ENCODE peak calls at places on chromosomes 11 and 22, in ten cellular contexts. P is AG04449, U is HL-60, Z is fibroblast of pulmonary artery, W is cardiac fibroblast, V is foreskin fibroblast, D is GM20000, O is stomach, T is fibroblast of mammary gland, Y is MCF 10A. X is an unnamed sample.

GRCh38 chr11:110856340-110856739 is 144.1 kb upstream of the ARHGAP20 start:
- DNase-seq in P (no peak), U (no peak), Z (no peak), W (no peak), V (no peak), D (no peak), O (no peak), T (no peak), Y (no peak), X (no peak)

GRCh38 chr22:17777005-17777716 is 2.9 kb upstream of the BID start:
- DNase-seq in P (no peak), U (peak; percentile 85), Z (no peak), W (no peak), V (no peak), D (peak; percentile 88), O (peak; percentile 55), T (no peak), Y (no peak), X (peak; percentile 95)

GRCh38 chr11:18540207-18541009 is 13.7 kb upstream of the TSG101 start:
- DNase-seq in P (no peak), U (no peak), Z (peak; percentile 41), W (peak; percentile 40), V (peak; percentile 32), D (peak; percentile 22), O (no peak), T (peak; percentile 35), Y (peak; percentile 35), X (peak; percentile 32)

GRCh38 chr11:112852141-112852853 is 108.9 kb upstream of the NCAM1 start:
- DNase-seq in P (no peak), U (no peak), Z (peak; percentile 16), W (peak; percentile 8), V (peak; percentile 66), D (no peak), O (no peak), T (peak; percentile 56), Y (peak; percentile 57), X (no peak)

GRCh38 chr11:2531987-2532703 is 87.3 kb downstream of the KCNQ1 start:
- DNase-seq in P (no peak), U (no peak), Z (no peak), W (no peak), V (no peak), D (no peak), O (no peak), T (no peak), Y (no peak), X (no peak)

GRCh38 chr22:49724030-49724892 is 103.4 kb downstream of the BRD1 start:
- DNase-seq in P (no peak), U (peak; percentile 30), Z (no peak), W (no peak), V (no peak), D (no peak), O (no peak), T (no peak), Y (no peak), X (no peak)

GRCh38 chr11:123473941-123474668 is 44.0 kb downstream of the GRAMD1B start:
- DNase-seq in P (peak; percentile 89), U (no peak), Z (peak; percentile 97), W (peak; percentile 93), V (peak; percentile 84), D (no peak), O (no peak), T (peak; percentile 97), Y (peak; percentile 78), X (no peak)

GRCh38 chr11:77065878-77066228 is 918 bp upstream of the CAPN5 start:
- DNase-seq in P (no peak), U (no peak), Z (peak; percentile 73), W (peak; percentile 78), V (peak; percentile 86), D (peak; percentile 44), O (no peak), T (peak; percentile 73), Y (no peak), X (peak; percentile 30)

GRCh38 chr11:27171391-27171790 is 130.8 kb downstream of the BBOX1 start:
- DNase-seq in P (no peak), U (no peak), Z (no peak), W (no peak), V (peak; percentile 58), D (no peak), O (no peak), T (peak; percentile 20), Y (no peak), X (no peak)

GRCh38 chr11:35418847-35419712 is at the start of gene SLC1A2:
- DNase-seq in P (no peak), U (peak; percentile 15), Z (peak; percentile 13), W (peak; percentile 31), V (peak; percentile 77), D (peak; percentile 22), O (no peak), T (peak; percentile 25), Y (no peak), X (no peak)

GRCh38 chr11:105211806-105212531 is 72.4 kb upstream of the CARD18 start:
- DNase-seq in P (peak; percentile 12), U (no peak), Z (peak; percentile 39), W (peak; percentile 21), V (peak; percentile 47), D (no peak), O (no peak), T (no peak), Y (peak; percentile 66), X (no peak)

GRCh38 chr11:8262552-8263108 is 1.0 kb downstream of the LMO1 start:
- DNase-seq in P (no peak), U (peak; percentile 28), Z (peak; percentile 38), W (peak; percentile 47), V (peak; percentile 82), D (peak; percentile 57), O (peak; percentile 43), T (peak; percentile 31), Y (peak; percentile 37), X (peak; percentile 21)

GRCh38 chr11:77068461-77069335 is 1.9 kb downstream of the CAPN5 start:
- DNase-seq in P (no peak), U (no peak), Z (no peak), W (no peak), V (no peak), D (peak; percentile 10), O (no peak), T (no peak), Y (no peak), X (no peak)

GRCh38 chr22:39946571-39947407 is 13.4 kb upstream of the TMA7B start:
- DNase-seq in P (no peak), U (no peak), Z (no peak), W (no peak), V (no peak), D (no peak), O (no peak), T (no peak), Y (no peak), X (peak; percentile 48)

GRCh38 chr11:93330446-93330984 is at the start of gene DEUP1:
- DNase-seq in P (no peak), U (no peak), Z (no peak), W (no peak), V (peak; percentile 25), D (peak; percentile 33), O (peak; percentile 43), T (no peak), Y (no peak), X (peak; percentile 4)

GRCh38 chr11:1738380-1738779 is 12.0 kb downstream of the IFITM10 start:
- DNase-seq in P (no peak), U (no peak), Z (no peak), W (no peak), V (no peak), D (no peak), O (no peak), T (no peak), Y (no peak), X (no peak)

GRCh38 chr11:32154275-32154674 is 63.4 kb downstream of the RCN1 start:
- DNase-seq in P (no peak), U (no peak), Z (peak; percentile 54), W (peak; percentile 34), V (peak; percentile 46), D (peak; percentile 28), O (no peak), T (peak; percentile 32), Y (peak; percentile 46), X (peak; percentile 70)
- TF ChIP-seq CTCF in P (no peak), U (no peak), Z (peak; percentile 34), W (no peak), V (peak; percentile 21), D (no peak), O (no peak), T (no peak), Y (peak; percentile 37), X (peak; percentile 8)

GRCh38 chr11:72968395-72968794 is 154.2 kb downstream of the ATG16L2 start:
- DNase-seq in P (no peak), U (no peak), Z (no peak), W (no peak), V (no peak), D (no peak), O (no peak), T (no peak), Y (no peak), X (no peak)
- TF ChIP-seq CTCF in P (no peak), U (no peak), Z (no peak), W (no peak), V (no peak), D (no peak), O (no peak), T (no peak), Y (no peak), X (no peak)

DNA sequence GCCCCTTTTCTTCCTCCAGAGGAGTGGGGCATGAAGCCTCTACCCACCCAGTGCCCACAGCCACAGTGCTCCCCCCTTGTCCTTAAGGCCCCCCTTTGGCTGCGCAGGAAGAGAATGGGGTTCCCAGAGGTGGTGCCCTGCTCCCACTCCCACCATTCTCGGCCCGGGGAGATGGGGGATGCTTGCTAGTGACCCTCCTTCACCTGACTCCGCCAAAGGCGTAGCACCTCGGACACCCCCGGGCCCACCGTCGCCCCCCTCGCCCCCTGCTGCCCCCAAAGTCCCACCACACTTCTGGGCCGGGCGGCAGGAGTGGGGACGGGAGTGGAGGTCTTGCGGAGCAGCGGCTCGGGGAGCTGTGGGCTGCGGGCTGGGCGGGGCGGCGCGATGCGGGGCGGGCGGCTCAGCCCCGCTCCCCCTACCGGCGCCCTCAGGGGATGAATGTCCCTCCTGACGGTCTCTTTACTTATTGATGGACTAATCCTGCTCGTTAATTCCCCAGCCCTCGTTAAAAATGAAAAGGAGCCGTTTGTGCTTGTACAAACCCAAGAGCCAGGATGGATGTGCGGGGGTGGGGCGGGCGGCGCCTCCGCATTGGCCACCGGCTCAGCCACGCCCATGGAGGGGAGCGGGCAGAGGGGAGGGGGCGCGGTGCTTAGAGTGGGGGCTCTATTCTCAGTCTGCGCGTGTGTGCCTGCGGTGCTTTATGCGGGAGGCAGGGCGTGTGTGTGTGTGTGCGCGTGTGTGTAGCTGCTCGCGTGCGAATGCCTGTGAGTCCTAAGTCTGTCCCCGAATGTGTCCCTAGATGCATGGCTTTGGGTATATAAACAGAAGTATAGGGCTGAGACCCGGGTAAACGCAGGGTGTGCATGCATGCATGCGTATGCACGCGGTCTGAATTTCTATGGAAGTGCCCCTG is 25.6 kb downstream of the SYT7 start:
- DNase-seq in P (no peak), U (no peak), Z (no peak), W (no peak), V (peak; percentile 49), D (no peak), O (no peak), T (no peak), Y (no peak), X (no peak)
- TF ChIP-seq CTCF in P (no peak), U (no peak), Z (peak; percentile 3), W (peak; percentile 4), V (no peak), D (no peak), O (no peak), T (peak; percentile 2), Y (no peak), X (no peak)

GRCh38 chr22:27715078-27715477 is 86.5 kb downstream of the MN1 start:
- DNase-seq in P (no peak), U (no peak), Z (no peak), W (no peak), V (peak; percentile 31), D (no peak), O (no peak), T (no peak), Y (no peak), X (no peak)
- TF ChIP-seq CTCF in P (no peak), U (no peak), Z (no peak), W (peak; percentile 1), V (no peak), D (no peak), O (no peak), T (no peak), Y (no peak), X (no peak)

X was measured in GM12865.